ENCODE peak calls at places on chromosomes 16 and 17, in four cellular contexts. R is K562, T is HepG2, O is GM12878. Y is an unnamed sample.

GRCh38 chr16:4351880-4352279 is 759 bp upstream of the PAM16 start:
- DNase-seq in R (no peak), T (peak; percentile 46), O (no peak), Y (no peak)

GRCh38 chr16:88387941-88388627 is 5.3 kb downstream of the ZNF469 start:
- DNase-seq in T (peak; percentile 30), R (no peak), O (no peak), Y (no peak)

GRCh38 chr17:20206591-20206990 is 197.4 kb downstream of the SPECC1 start:
- DNase-seq in O (no peak), R (no peak), T (no peak), Y (no peak)

GRCh38 chr17:43601280-43602050 is 55.3 kb upstream of the ETV4 start:
- DNase-seq in R (no peak), T (no peak), O (no peak), Y (no peak)

GRCh38 chr16:21708533-21709115 is 44.9 kb downstream of the OTOA start:
- DNase-seq in R (peak; percentile 68), T (peak; percentile 78), O (peak; percentile 27), Y (peak; percentile 66)

GRCh38 chr17:50053654-50053960 is 2.3 kb upstream of the ITGA3 start:
- DNase-seq in T (no peak), R (no peak), O (no peak), Y (no peak)

GRCh38 chr16:89923640-89924297 is 627 bp downstream of the TUBB3 start:
- DNase-seq in O (no peak), R (no peak), T (peak; percentile 56), Y (no peak)

GRCh38 chr16:62225675-62226074 is 189.4 kb upstream of the CDH8 start:
- DNase-seq in O (peak; percentile 24), R (peak; percentile 43), T (peak; percentile 76), Y (peak; percentile 48)

GRCh38 chr17:14737984-14738651 is 437.2 kb downstream of the HS3ST3B1 start:
- DNase-seq in O (no peak), T (peak; percentile 97), R (no peak), Y (peak; percentile 23)

GRCh38 chr16:87979352-87979751 is 28.1 kb downstream of the BANP start:
- DNase-seq in R (no peak), T (no peak), O (no peak), Y (no peak)

GRCh38 chr17:76956846-76957540 is 88.8 kb downstream of the MGAT5B start:
- DNase-seq in R (no peak), T (no peak), O (no peak), Y (no peak)

GRCh38 chr16:72270531-72270930 is 98.6 kb upstream of the PMFBP1 start:
- DNase-seq in R (no peak), T (no peak), O (no peak), Y (no peak)

GRCh38 chr17:59115474-59115873 is 8.8 kb upstream of the TRIM37 start:
- DNase-seq in T (no peak), O (no peak), R (no peak), Y (no peak)

GRCh38 chr17:28142355-28142754 is 99.9 kb downstream of the NLK start:
- DNase-seq in R (no peak), O (no peak), T (no peak), Y (no peak)

GRCh38 chr16:21568502-21569189 is 30.7 kb upstream of the METTL9 start:
- DNase-seq in O (no peak), T (no peak), R (no peak), Y (no peak)

GRCh38 chr16:84268661-84269060 is 26.0 kb upstream of the WFDC1 start:
- DNase-seq in T (no peak), O (no peak), R (no peak), Y (no peak)

GRCh38 chr17:40287494-40288369 is at the start of gene CDC6:
- DNase-seq in R (peak; percentile 98), T (peak; percentile 100), O (peak; percentile 95), Y (peak; percentile 88)

GRCh38 chr17:40341808-40342574 is 22.5 kb downstream of the GJD3 start:
- DNase-seq in R (peak; percentile 82), O (no peak), T (peak; percentile 64), Y (peak; percentile 69)

GRCh38 chr16:19130852-19131808 is 17.4 kb downstream of the ITPRIPL2 start:
- DNase-seq in T (no peak), R (no peak), O (no peak), Y (no peak)

GRCh38 chr16:23859713-23860269 is 24.0 kb downstream of the PRKCB start:
- DNase-seq in R (no peak), O (no peak), T (no peak), Y (no peak)

GRCh38 chr17:13784466-13784865 is 182.7 kb upstream of the HS3ST3A1 start:
- DNase-seq in O (no peak), T (no peak), R (no peak), Y (no peak)

GRCh38 chr17:11598274-11599221 is at the start of gene DNAH9:
- DNase-seq in O (no peak), T (peak; percentile 66), R (peak; percentile 87), Y (no peak)

GRCh38 chr17:61753696-61754095 is 109.6 kb downstream of the BRIP1 start:
- DNase-seq in R (no peak), T (no peak), O (no peak), Y (no peak)

GRCh38 chr17:30357476-30357875 is 21.3 kb upstream of the CPD start:
- DNase-seq in R (no peak), O (no peak), T (no peak), Y (no peak)

GRCh38 chr16:48494742-48495141 is 109.5 kb upstream of the SIAH1 start:
- DNase-seq in R (no peak), O (no peak), T (no peak), Y (no peak)

GRCh38 chr17:4843451-4843850 is 10.3 kb downstream of the MINK1 start:
- DNase-seq in R (no peak), O (no peak), T (no peak), Y (no peak)

GRCh38 chr17:13086142-13086769 is 68.4 kb upstream of the ELAC2 start:
- DNase-seq in T (no peak), O (no peak), R (no peak), Y (no peak)

DNA sequence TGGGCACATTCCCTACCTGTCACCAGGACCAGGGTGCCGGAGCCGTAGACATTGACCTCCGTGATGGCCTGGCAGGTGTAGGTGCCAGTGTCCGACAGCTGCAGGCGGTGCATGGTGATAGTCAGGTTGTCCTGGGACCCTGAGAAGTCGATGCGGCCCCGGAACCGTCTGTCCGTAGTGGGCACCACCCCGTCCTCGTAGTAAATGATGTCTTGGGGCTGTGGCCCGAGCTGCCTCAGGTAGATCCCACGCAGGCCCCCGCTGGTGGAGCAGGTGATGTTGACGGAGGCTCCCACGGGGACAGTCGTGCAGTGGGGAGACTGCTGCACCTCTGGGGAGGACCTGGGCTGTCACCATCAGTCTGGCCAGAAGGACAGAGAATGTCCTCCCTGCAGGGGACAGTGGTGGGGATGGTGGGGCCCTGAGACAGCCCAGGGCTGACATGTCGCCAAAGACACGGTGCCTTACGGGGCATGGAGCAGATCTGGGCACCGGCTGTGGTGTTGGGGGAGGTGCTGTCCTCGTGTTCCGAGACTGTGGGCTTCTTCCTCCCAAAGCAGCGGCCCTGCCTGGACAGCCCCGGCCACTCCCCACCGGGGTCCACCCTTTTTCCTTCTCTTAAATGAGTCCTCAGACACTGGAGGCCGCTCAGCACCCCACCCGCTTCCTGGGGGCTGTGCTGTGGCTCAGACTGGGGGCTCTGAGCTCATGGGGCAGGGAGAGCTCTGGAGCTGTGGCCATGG is 586 bp downstream of the CD7 start:
- DNase-seq in R (no peak), T (no peak), O (no peak), Y (no peak)
- TF ChIP-seq FOXK2 in R (no peak), T (no peak), O (no peak), Y (no peak)

GRCh38 chr17:47745037-47745380 is 12.0 kb downstream of the TBX21 start:
- DNase-seq in T (no peak), O (no peak), R (peak; percentile 40), Y (no peak)

GRCh38 chr17:47741793-47742145 is 8.7 kb downstream of the TBX21 start:
- DNase-seq in O (no peak), R (no peak), T (no peak), Y (no peak)

GRCh38 chr17:47741109-47741792 is 8.2 kb downstream of the TBX21 start:
- DNase-seq in O (no peak), T (no peak), R (peak; percentile 3), Y (no peak)

GRCh38 chr17:47744168-47745036 is 11.4 kb downstream of the TBX21 start:
- DNase-seq in O (no peak), T (no peak), R (peak; percentile 9), Y (peak; percentile 5)

DNA sequence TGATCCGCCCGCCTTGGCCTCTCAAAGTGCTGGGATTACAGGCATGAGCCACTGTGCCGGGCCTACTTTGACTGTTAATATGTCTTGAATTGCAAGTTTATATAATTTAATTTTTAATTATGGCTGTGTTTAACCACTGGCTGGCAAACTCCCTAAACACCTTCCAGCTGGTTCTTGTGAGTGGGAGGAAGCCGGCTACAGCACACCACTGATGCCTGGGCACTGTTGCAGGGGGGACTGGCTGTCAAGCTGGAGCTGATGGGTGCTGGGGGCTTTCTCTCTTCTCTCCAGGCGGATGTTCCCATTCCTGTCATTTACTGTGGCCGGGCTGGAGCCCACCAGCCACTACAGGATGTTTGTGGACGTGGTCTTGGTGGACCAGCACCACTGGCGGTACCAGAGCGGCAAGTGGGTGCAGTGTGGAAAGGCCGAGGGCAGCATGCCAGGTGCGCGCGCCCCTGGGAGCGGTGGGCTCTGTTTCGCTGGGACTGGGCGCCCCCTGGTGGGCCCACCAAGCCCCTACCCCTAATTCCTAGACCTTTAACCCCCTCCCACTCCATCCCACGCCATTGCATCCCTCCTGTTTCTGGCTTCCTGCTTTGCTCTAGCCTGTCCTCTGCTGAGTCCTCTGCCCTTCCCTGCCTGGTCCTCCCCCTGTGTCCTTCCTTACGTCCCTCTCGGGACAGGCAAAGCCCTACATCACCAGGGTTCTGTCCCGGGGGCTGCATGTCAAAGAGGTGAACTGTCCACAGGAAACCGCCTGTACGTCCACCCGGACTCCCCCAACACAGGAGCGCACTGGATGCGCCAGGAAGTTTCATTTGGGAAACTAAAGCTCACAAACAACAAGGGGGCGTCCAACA is 9.5 kb downstream of the TBX21 start:
- DNase-seq in R (peak; percentile 77), T (peak; percentile 35), O (no peak), Y (peak; percentile 83)
- TF ChIP-seq TARDBP in R (no peak), T (no peak), O (no peak), Y (no peak)

DNA sequence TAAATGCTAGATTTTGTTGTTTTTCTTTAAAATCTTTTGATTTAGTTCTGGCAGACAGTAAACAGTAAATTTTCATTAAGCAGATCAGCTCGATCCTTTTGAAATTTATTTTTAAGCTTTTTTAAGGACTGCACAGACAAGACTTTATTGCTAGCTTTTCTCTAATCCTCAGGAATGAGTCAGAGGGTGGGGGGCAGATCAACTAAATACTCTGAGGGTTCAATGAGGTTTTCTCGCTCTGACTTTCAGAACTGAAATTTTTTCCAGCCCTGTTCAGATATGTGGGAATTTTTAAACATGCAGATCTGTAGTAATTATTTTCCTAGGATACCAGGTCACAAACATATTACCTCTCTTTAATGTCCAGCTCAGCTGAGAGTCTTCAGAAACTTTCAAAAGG is 977.3 kb downstream of the CDH11 start:
- DNase-seq in O (no peak), T (no peak), R (no peak), Y (no peak)
- TF ChIP-seq FOXK2 in O (no peak), T (no peak), R (no peak), Y (no peak)

DNA sequence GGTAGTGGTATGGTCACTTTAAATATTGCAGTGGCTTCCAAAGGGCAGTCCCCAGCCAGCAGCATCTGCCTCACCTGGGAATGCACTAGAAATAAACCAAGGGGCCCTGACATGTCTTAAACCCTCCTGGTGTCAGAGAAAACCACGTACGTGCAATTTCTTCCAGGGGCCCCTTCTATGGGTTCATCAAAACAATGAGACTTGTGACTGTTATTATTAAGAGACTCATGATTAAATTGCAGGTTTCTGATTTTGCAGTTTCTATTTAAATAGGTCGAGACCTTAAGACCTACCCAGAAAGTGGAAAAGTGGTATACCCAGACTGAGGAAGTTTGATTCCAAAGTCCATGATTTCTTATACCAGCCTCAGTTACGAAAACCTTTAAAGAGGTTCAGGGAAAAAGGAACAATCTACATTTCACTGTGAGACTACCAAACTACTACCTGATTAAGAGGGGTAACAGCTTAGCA is 746 bp upstream of the POLG2 start:
- DNase-seq in O (no peak), R (no peak), T (no peak), Y (no peak)
- TF ChIP-seq TARDBP in O (no peak), R (no peak), T (no peak), Y (no peak)